ENCODE peak calls at places on chromosomes 2 and 18, in eight cellular contexts. B, X, K, T, S, F, J and G are unnamed samples.

GRCh38 chr2:240196716-240197438 is 56.4 kb upstream of the OTOS start:
- DNase-seq in B (no peak), X (no peak), K (peak; percentile 20), T (no peak), S (no peak), F (no peak), J (no peak), G (no peak)

GRCh38 chr18:74623047-74623816 is 25.6 kb downstream of the ZNF407 start:
- DNase-seq in B (no peak), X (no peak), K (no peak), T (no peak), S (no peak), F (no peak), J (peak; percentile 27), G (no peak)

GRCh38 chr18:44798433-44799048 is 117.9 kb downstream of the SETBP1 start:
- DNase-seq in B (no peak), X (no peak), K (peak; percentile 34), T (no peak), S (no peak), F (no peak), J (no peak), G (no peak)

GRCh38 chr2:200063155-200063554 is 107.8 kb downstream of the MAIP1 start:
- DNase-seq in B (no peak), X (no peak), K (no peak), T (no peak), S (no peak), F (no peak), J (no peak), G (no peak)

GRCh38 chr2:21263622-21264021 is 139.9 kb downstream of the TDRD15 start:
- DNase-seq in B (no peak), X (no peak), K (no peak), T (no peak), S (no peak), F (peak; percentile 59), J (no peak), G (no peak)

GRCh38 chr18:55320399-55321255 is 267.4 kb downstream of the TCF4 start:
- DNase-seq in B (no peak), X (no peak), K (no peak), T (no peak), S (no peak), F (no peak), J (no peak), G (no peak)

GRCh38 chr2:20834331-20834730 is 11.4 kb upstream of the LDAH start:
- DNase-seq in B (no peak), X (no peak), K (no peak), T (no peak), S (no peak), F (no peak), J (no peak), G (no peak)

GRCh38 chr18:22113144-22113813 is 56.1 kb upstream of the GATA6 start:
- DNase-seq in B (no peak), X (no peak), K (peak; percentile 69), T (peak; percentile 30), S (no peak), F (no peak), J (no peak), G (no peak)

GRCh38 chr2:70212298-70212948 is 21.6 kb upstream of the C2orf42 start:
- DNase-seq in B (no peak), X (no peak), K (no peak), T (no peak), S (no peak), F (no peak), J (no peak), G (no peak)

GRCh38 chr2:98730053-98730850 is 680 bp downstream of the MGAT4A start:
- DNase-seq in B (peak; percentile 71), X (no peak), K (peak; percentile 65), T (peak; percentile 46), S (peak; percentile 16), F (peak; percentile 54), J (peak; percentile 67), G (peak; percentile 15)

GRCh38 chr2:122031544-122032263 is 276.3 kb downstream of the TSN start:
- DNase-seq in B (peak; percentile 85), X (no peak), K (no peak), T (no peak), S (no peak), F (no peak), J (peak; percentile 66), G (no peak)

GRCh38 chr2:194750926-194751325 is 906.1 kb upstream of the SLC39A10 start:
- DNase-seq in B (no peak), X (no peak), K (no peak), T (no peak), S (no peak), F (no peak), J (no peak), G (no peak)

GRCh38 chr2:208208335-208209085 is 18.7 kb upstream of the C2orf80 start:
- DNase-seq in B (no peak), X (no peak), K (no peak), T (no peak), S (no peak), F (no peak), J (no peak), G (no peak)